ENCODE peak calls at places on chromosomes 12 and 14, in five cellular contexts. D is IMR-90, R is A549, O is HepG2, U is HEK293T. B is an unnamed sample.

GRCh38 chr12:96350982-96351381 is 49.3 kb downstream of the CDK17 start:
- DNase-seq in O (no peak), D (no peak), R (no peak), U (no peak), B (no peak)

GRCh38 chr12:117966511-117966910 is 2.3 kb downstream of the KSR2 start:
- DNase-seq in R (no peak), D (no peak), O (no peak), U (no peak), B (no peak)

GRCh38 chr14:100376751-100377171 is 53.6 kb downstream of the SLC25A47 start:
- DNase-seq in R (peak), U (no peak), O (peak), D (peak), B (no peak)

GRCh38 chr12:121782616-121782966 is 10.9 kb downstream of the RHOF start:
- DNase-seq in U (no peak), R (no peak), D (no peak), O (no peak), B (no peak)

GRCh38 chr14:104105071-104105821 is 19.7 kb downstream of the ASPG start:
- DNase-seq in U (no peak), D (no peak), O (no peak), R (no peak), B (no peak)

GRCh38 chr14:79587194-79587593 is 624.1 kb downstream of the DIO2 start:
- DNase-seq in O (no peak), U (no peak), R (no peak), D (no peak), B (no peak)

GRCh38 chr12:87793134-87793533 is 236.1 kb downstream of the C12orf50 start:
- DNase-seq in D (peak), U (no peak), O (no peak), R (no peak), B (no peak)

GRCh38 chr12:462936-463705 is 3.4 kb downstream of the B4GALNT3 start:
- DNase-seq in O (no peak), R (no peak), U (no peak), D (no peak), B (no peak)

GRCh38 chr12:119114294-119114693 is 64.4 kb upstream of the HSPB8 start:
- DNase-seq in D (no peak), R (no peak), U (no peak), O (no peak), B (no peak)

DNA sequence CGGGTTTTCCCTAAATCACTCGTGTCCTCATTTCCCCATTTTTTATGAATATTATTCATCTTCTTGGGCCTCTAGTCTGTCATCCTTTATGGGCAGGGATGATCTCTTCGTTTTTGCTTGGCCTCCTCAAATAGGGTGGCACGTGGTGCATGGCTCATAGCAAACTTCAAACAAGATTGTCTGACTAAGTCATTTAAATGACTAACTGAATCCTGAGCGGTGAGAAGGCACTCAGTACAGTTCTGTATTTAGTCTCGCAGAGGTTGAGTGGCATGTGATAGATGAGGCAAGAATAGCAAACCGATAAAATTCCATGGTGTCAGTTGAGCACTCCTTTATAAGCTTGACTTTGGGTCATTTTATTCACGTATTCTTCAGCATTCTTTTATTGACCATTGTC is 5.7 kb upstream of the JDP2 start:
- DNase-seq in U (no peak), O (peak), D (peak), R (peak), B (no peak)
- TF ChIP-seq BHLHE40 in U (no peak), O (peak), D (peak), R (no peak), B (no peak)

GRCh38 chr12:3041558-3042164 is 35.5 kb upstream of the TSPAN9 start:
- DNase-seq in R (peak), O (peak), U (peak), D (peak), B (peak)
- TF ChIP-seq BHLHE40 in R (no peak), O (no peak), U (no peak), D (no peak), B (no peak)

GRCh38 chr14:66119805-66120204 is 366.4 kb upstream of the CCDC196 start:
- DNase-seq in O (no peak), R (no peak), D (no peak), U (no peak), B (no peak)
- TF ChIP-seq BHLHE40 in O (no peak), R (no peak), D (no peak), U (no peak), B (no peak)

GRCh38 chr12:24012528-24012927 is 63.1 kb upstream of the SOX5 start:
- DNase-seq in U (no peak), D (peak), O (peak), R (no peak), B (no peak)

GRCh38 chr12:24011927-24012326 is 62.5 kb upstream of the SOX5 start:
- DNase-seq in O (no peak), R (no peak), U (no peak), D (no peak), B (no peak)

GRCh38 chr12:24014853-24015590 is 65.6 kb upstream of the SOX5 start:
- DNase-seq in R (no peak), D (no peak), U (no peak), O (no peak), B (no peak)

GRCh38 chr12:24015771-24016170 is 66.3 kb upstream of the SOX5 start:
- DNase-seq in O (no peak), R (no peak), D (no peak), U (no peak), B (no peak)

GRCh38 chr12:24014240-24014639 is 64.8 kb upstream of the SOX5 start:
- DNase-seq in D (no peak), O (no peak), U (no peak), R (no peak), B (no peak)
- TF ChIP-seq BHLHE40 in D (no peak), O (no peak), U (no peak), R (no peak), B (no peak)

DNA sequence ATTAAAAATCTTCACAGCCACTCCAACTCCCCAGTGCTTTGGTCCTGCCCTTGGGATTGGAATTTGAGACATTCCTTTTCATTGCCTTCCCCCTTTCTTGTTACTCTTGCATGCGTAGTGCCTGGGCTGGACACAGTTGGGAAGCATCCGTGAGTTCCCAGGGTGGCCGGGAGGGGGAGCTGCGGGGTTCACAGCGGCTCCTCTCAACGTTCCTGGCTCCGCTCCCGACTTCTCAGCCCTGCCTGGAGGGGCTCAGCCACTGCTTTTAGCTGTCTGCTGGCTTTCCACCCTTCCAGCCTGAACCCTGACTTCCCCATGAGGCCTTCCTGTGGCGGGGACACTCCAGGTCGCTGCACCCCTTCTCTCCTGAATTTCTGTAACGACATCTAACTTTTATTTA is 3.2 kb downstream of the TEX52 start:
- DNase-seq in U (peak), R (peak), O (peak), D (peak), B (peak)
- TF ChIP-seq BHLHE40 in U (no peak), R (no peak), O (no peak), D (no peak), B (no peak)

DNA sequence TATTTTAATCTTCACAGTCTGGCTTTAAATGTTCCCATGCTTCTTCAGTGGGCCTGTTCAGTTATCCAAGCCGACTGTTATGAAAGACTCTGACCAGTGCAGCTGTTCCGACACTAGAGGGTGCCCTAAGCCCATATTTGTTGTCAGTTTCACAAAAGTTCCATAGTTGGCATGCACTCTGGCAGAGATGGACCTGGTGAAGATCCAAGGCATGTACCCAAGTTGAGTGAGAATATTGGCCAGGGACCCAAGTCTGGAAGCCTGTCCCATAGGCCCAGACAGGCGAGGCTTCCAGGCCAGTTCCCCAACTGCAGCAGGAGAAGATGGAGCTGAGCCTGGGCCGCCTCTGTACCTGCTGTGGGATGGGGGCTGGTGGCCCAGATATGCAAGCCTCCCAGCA is 27.4 kb upstream of the GUCY2C start:
- DNase-seq in R (peak), O (peak), U (peak), D (peak), B (peak)
- TF ChIP-seq BHLHE40 in R (no peak), O (no peak), U (no peak), D (no peak), B (no peak)

GRCh38 chr12:33734871-33735270 is 287.4 kb upstream of the ALG10 start:
- DNase-seq in R (no peak), U (no peak), D (no peak), O (no peak), B (no peak)
- TF ChIP-seq BHLHE40 in R (no peak), U (no peak), D (no peak), O (no peak), B (no peak)

GRCh38 chr12:54404061-54405004 is 14.7 kb downstream of the ITGA5 start:
- DNase-seq in U (peak), O (peak), D (peak), R (no peak), B (peak)
- TF ChIP-seq BHLHE40 in U (no peak), O (no peak), D (no peak), R (no peak), B (no peak)

B was measured in K562.